ENCODE peak calls at places on chromosomes 7 and 10, in six cellular contexts. X, D, I, T, O and C are unnamed samples.
A peak's percentile ranks its signal among the peaks of the same experiment; 100 is the strongest.

GRCh38 chr10:34163075-34163905 is 651.8 kb downstream of the PARD3 start:
- DNase-seq in X (peak; percentile 9), I (no peak), D (no peak), O (no peak), T (no peak), C (no peak)

GRCh38 chr7:157660971-157661610 is 324.3 kb downstream of the DNAJB6 start:
- DNase-seq in T (no peak), I (no peak), X (no peak), O (no peak), D (no peak), C (no peak)

GRCh38 chr10:79136227-79137005 is 67.7 kb downstream of the ZMIZ1 start:
- DNase-seq in O (no peak), X (no peak), I (no peak), D (no peak), T (no peak), C (no peak)

GRCh38 chr10:59694936-59695335 is 14.7 kb downstream of the SLC16A9 start:
- DNase-seq in I (no peak), X (no peak), D (no peak), T (no peak), O (no peak), C (no peak)

GRCh38 chr7:108637049-108637621 is 67.5 kb downstream of the DNAJB9 start:
- DNase-seq in I (no peak), T (no peak), D (no peak), O (no peak), X (no peak), C (peak; percentile 81)

GRCh38 chr7:12687213-12688171 is at the start of gene ARL4A:
- DNase-seq in O (peak; percentile 100), I (peak; percentile 87), T (peak; percentile 97), D (no peak), X (peak; percentile 99), C (peak; percentile 99)

GRCh38 chr7:140876519-140877248 is 48.0 kb downstream of the BRAF start:
- DNase-seq in I (no peak), D (no peak), T (no peak), X (peak; percentile 63), O (no peak), C (no peak)

GRCh38 chr7:128881458-128882125 is 18.9 kb downstream of the ATP6V1F start:
- DNase-seq in D (no peak), T (no peak), I (no peak), O (no peak), X (no peak), C (no peak)

GRCh38 chr7:31065021-31065593 is 13.0 kb downstream of the ADCYAP1R1 start:
- DNase-seq in D (peak; percentile 73), T (no peak), I (no peak), O (no peak), X (no peak), C (no peak)

GRCh38 chr7:84236398-84236797 is 41.8 kb upstream of the SEMA3A start:
- DNase-seq in D (no peak), I (no peak), X (peak; percentile 49), T (no peak), O (no peak), C (no peak)

GRCh38 chr10:44032216-44032615 is 352.7 kb downstream of the CXCL12 start:
- DNase-seq in D (no peak), O (peak; percentile 6), X (peak; percentile 82), I (no peak), T (no peak), C (no peak)

GRCh38 chr7:78018541-78019456 is 220.2 kb downstream of the PHTF2 start:
- DNase-seq in T (peak; percentile 34), O (peak; percentile 59), I (no peak), D (peak; percentile 48), X (peak; percentile 68), C (no peak)

GRCh38 chr7:4836206-4836661 is 25.6 kb downstream of the PAPOLB start:
- DNase-seq in T (no peak), X (no peak), O (no peak), D (no peak), I (no peak), C (no peak)

GRCh38 chr10:22986771-22987542 is 59.1 kb downstream of the ARMC3 start:
- DNase-seq in D (peak; percentile 62), O (no peak), I (peak; percentile 10), T (no peak), X (peak; percentile 67), C (no peak)

GRCh38 chr10:127922675-127923366 is 15.9 kb downstream of the PTPRE start:
- DNase-seq in T (peak; percentile 82), O (no peak), D (no peak), I (no peak), X (peak; percentile 95), C (peak; percentile 89)

GRCh38 chr10:61795147-61795546 is 106.4 kb upstream of the ARID5B start:
- DNase-seq in O (no peak), X (no peak), I (no peak), T (no peak), D (no peak), C (no peak)
- H3K4me1 ChIP-seq in O (no peaks in the 10 kb centered on the region), X (no peaks in the 10 kb centered on the region), I (no peaks in the 10 kb centered on the region), T (no peaks in the 10 kb centered on the region), D (no peaks in the 10 kb centered on the region), C (peaks cover 2% of the 10 kb centered on the region)

GRCh38 chr10:21194510-21194993 is 297.4 kb upstream of the NEBL start:
- DNase-seq in X (peak; percentile 70), I (no peak), T (no peak), D (no peak), O (peak; percentile 76), C (no peak)
- H3K27ac ChIP-seq in X (no peak overlapping the region), I (no peak overlapping the region), T (peak overlapping the region; percentile 3), D (no peak overlapping the region), O (peak overlapping the region; percentile 20), C (peak overlapping the region; percentile 22)

GRCh38 chr7:151197932-151198331 is 10.9 kb upstream of the ASB10 start:
- DNase-seq in O (no peak), X (no peak), D (no peak), T (no peak), I (no peak), C (no peak)

GRCh38 chr7:151201344-151201743 is 8.9 kb downstream of the H2BK1 start:
- DNase-seq in D (no peak), O (no peak), T (no peak), X (no peak), I (no peak), C (no peak)

GRCh38 chr7:151202836-151203235 is 7.5 kb downstream of the H2BK1 start:
- DNase-seq in X (no peak), D (no peak), O (no peak), T (no peak), I (no peak), C (no peak)

GRCh38 chr7:151201751-151202150 is 8.5 kb downstream of the H2BK1 start:
- DNase-seq in D (no peak), I (no peak), O (no peak), X (no peak), T (no peak), C (no peak)

DNA sequence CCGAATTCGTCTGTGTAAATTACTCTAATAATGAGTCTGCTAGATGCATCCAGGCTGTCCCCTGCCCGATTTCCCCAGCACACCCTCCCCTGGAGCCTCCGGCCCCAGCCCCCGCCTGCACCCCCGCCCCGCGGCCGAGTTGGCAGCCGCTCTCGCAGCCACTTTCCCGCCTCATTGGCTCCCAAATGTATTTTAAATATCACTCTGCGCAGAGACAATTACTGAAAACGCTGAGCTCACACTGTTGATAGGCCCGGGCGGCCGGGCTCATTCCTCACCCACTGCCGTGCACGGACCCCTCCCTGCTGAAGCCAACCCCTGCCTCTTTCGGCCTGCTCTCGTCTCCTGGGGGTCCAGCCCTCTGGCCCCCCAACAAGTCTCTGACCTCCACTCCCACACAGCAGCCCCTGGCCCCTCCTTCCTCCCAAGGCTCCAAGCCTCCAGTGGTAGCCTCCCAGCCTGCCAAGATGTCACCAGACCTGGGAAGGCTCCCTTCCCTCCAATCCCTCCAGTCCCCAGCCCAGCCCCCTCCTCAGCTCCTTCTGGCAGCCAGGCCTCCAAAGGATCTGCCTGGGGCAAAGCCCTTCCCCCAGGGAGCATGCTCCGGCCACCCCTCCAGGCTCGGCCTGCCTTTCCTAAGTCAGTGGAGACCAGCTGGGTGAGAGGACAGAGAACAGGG is 11.0 kb downstream of the H2BK1 start:
- DNase-seq in T (no peak), O (no peak), D (no peak), I (no peak), X (no peak), C (no peak)
- H3K4me3 ChIP-seq in T (no peak overlapping the region), O (no peak overlapping the region), D (no peak overlapping the region), I (no peak overlapping the region), X (no peak overlapping the region), C (no peak overlapping the region)

GRCh38 chr10:110850099-110850498 is 21.6 kb upstream of the PDCD4 start:
- DNase-seq in X (no peak), O (no peak), T (no peak), I (no peak), D (no peak), C (no peak)

GRCh38 chr10:110848106-110848505 is 23.6 kb upstream of the PDCD4 start:
- DNase-seq in X (no peak), O (no peak), T (no peak), D (peak; percentile 70), I (no peak), C (no peak)

GRCh38 chr10:110845372-110845755 is 26.4 kb upstream of the PDCD4 start:
- DNase-seq in X (no peak), D (no peak), T (no peak), I (no peak), O (no peak), C (no peak)

GRCh38 chr10:110845756-110846620 is 25.7 kb upstream of the PDCD4 start:
- DNase-seq in D (no peak), X (no peak), T (no peak), I (no peak), O (peak; percentile 89), C (no peak)

GRCh38 chr10:110847351-110847750 is 24.4 kb upstream of the PDCD4 start:
- DNase-seq in I (no peak), X (no peak), T (no peak), D (no peak), O (no peak), C (no peak)
- H3K4me1 ChIP-seq in I (peaks cover 69% of the 10 kb centered on the region), X (peaks cover 8% of the 10 kb centered on the region), T (peaks cover 17% of the 10 kb centered on the region), D (peaks cover 46% of the 10 kb centered on the region), O (peaks cover 25% of the 10 kb centered on the region), C (peaks cover 5% of the 10 kb centered on the region)

GRCh38 chr10:119379466-119380071 is 162.9 kb downstream of the RGS10 start:
- DNase-seq in O (no peak), I (no peak), T (no peak), D (no peak), X (no peak), C (no peak)
- H3K27ac ChIP-seq in O (no peak overlapping the region), I (no peak overlapping the region), T (peak overlapping the region; percentile 77), D (no peak overlapping the region), X (no peak overlapping the region), C (no peak overlapping the region)

GRCh38 chr7:23531794-23532489 is at the start of gene TRA2A:
- DNase-seq in T (peak; percentile 98), D (peak; percentile 99), O (peak; percentile 98), X (peak; percentile 97), I (peak; percentile 94), C (peak; percentile 98)
- H3K4me3 ChIP-seq in T (peak within 1 kb of the TSS; percentile 93), D (peak within 1 kb of the TSS; percentile 91), O (peak within 1 kb of the TSS; percentile 93), X (peak within 1 kb of the TSS; percentile 98), I (peak within 1 kb of the TSS; percentile 100), C (peak within 1 kb of the TSS; percentile 63)